ENCODE peak calls at places on chromosomes 11 and 22, in ten cellular contexts. D is HFFc6; Q is lower lobe of right lung; E is GM23338; G is EL; F is stimulated activated CD4-positive, alpha-beta T cell treated with anti-CD3 and anti-CD28 coated beads, Interleukin-4, amount 100 ng/mL, for 1 hour; Z is ELF-1; N is cardiac fibroblast; S is Calu3; P is glutamatergic neuron. A is an unnamed sample.

GRCh38 chr11:73995731-73996130 is 13.1 kb upstream of the UCP2 start:
- DNase-seq in D (no peak), Q (no peak), E (no peak), G (no peak), F (no peak), Z (no peak), N (no peak), S (no peak), P (no peak), A (no peak)

GRCh38 chr11:35725880-35726279 is 63.3 kb downstream of the TRIM44 start:
- DNase-seq in D (peak; percentile 63), Q (no peak), E (no peak), G (peak; percentile 76), F (no peak), Z (no peak), N (peak; percentile 87), S (peak; percentile 41), P (no peak), A (no peak)

GRCh38 chr11:43410394-43410793 is 51.7 kb downstream of the TTC17 start:
- DNase-seq in D (no peak), Q (no peak), E (no peak), G (no peak), F (no peak), Z (no peak), N (no peak), S (peak; percentile 3), P (no peak), A (no peak)

GRCh38 chr11:45100338-45100737 is 46.1 kb upstream of the PRDM11 start:
- DNase-seq in D (peak; percentile 47), Q (no peak), E (peak; percentile 83), G (peak; percentile 26), F (no peak), Z (peak; percentile 76), N (peak; percentile 50), S (no peak), P (peak; percentile 40), A (peak; percentile 90)

GRCh38 chr22:22682807-22683667 is 38.6 kb downstream of the GGTLC2 start:
- DNase-seq in D (no peak), Q (no peak), E (no peak), G (peak; percentile 39), F (no peak), Z (no peak), N (peak; percentile 13), S (no peak), P (no peak), A (no peak)

GRCh38 chr11:17343907-17344306 is 7.7 kb upstream of the NCR3LG1 start:
- DNase-seq in D (peak; percentile 85), Q (no peak), E (peak; percentile 26), G (peak; percentile 76), F (peak; percentile 16), Z (no peak), N (peak; percentile 92), S (no peak), P (no peak), A (peak; percentile 33)

GRCh38 chr11:64729851-64730382 is 6.9 kb upstream of the NRXN2 start:
- DNase-seq in D (no peak), Q (no peak), E (peak; percentile 89), G (peak; percentile 34), F (no peak), Z (peak; percentile 91), N (no peak), S (no peak), P (peak; percentile 79), A (peak; percentile 96)

GRCh38 chr11:110984147-110984546 is 261.4 kb upstream of the POU2AF2 start:
- DNase-seq in D (peak; percentile 26), Q (no peak), E (no peak), G (peak; percentile 48), F (no peak), Z (no peak), N (peak; percentile 75), S (no peak), P (no peak), A (no peak)

GRCh38 chr11:70107756-70108155 is 29.6 kb downstream of the ANO1 start:
- DNase-seq in D (no peak), Q (no peak), E (no peak), G (no peak), F (no peak), Z (no peak), N (no peak), S (no peak), P (no peak), A (no peak)

GRCh38 chr22:28025333-28025732 is 106.3 kb upstream of the PITPNB start:
- DNase-seq in D (no peak), Q (no peak), E (no peak), G (no peak), F (no peak), Z (no peak), N (no peak), S (no peak), P (no peak), A (no peak)

GRCh38 chr11:358129-358805 is 11.0 kb upstream of the B4GALNT4 start:
- DNase-seq in D (no peak), Q (no peak), E (no peak), G (no peak), F (no peak), Z (no peak), N (no peak), S (no peak), P (no peak), A (peak; percentile 72)

GRCh38 chr22:35930933-35931332 is 97.7 kb downstream of the RBFOX2 start:
- DNase-seq in D (peak; percentile 77), Q (no peak), E (peak; percentile 56), G (peak; percentile 69), F (no peak), Z (no peak), N (peak; percentile 86), S (peak; percentile 28), P (no peak), A (peak; percentile 8)

GRCh38 chr11:63504933-63505586 is 824 bp upstream of the LGALS12 start:
- DNase-seq in D (no peak), Q (no peak), E (no peak), G (no peak), F (no peak), Z (no peak), N (no peak), S (no peak), P (no peak), A (peak; percentile 8)

GRCh38 chr11:119626197-119626909 is 102.6 kb downstream of the NECTIN1 start:
- DNase-seq in D (no peak), Q (no peak), E (no peak), G (no peak), F (no peak), Z (peak; percentile 82), N (no peak), S (no peak), P (no peak), A (no peak)

GRCh38 chr11:2516276-2517015 is 71.6 kb downstream of the KCNQ1 start:
- DNase-seq in D (no peak), Q (no peak), E (no peak), G (no peak), F (no peak), Z (no peak), N (no peak), S (no peak), P (no peak), A (peak; percentile 34)

A was measured in H7.